ENCODE peak calls at places on chromosomes 1 and 21, in four cellular contexts. One of them, this sample, is unnamed.

GRCh38 chr1:157156058-157156541 is 17.9 kb upstream of the ETV3 start:
- DNase-seq in neural progenitor cell: peak
- DNase-seq in psoas muscle: peak
- DNase-seq in ovary: peak
- DNase-seq in this sample: peak

GRCh38 chr1:164771568-164772350 is 212.8 kb downstream of the PBX1 start:
- DNase-seq in neural progenitor cell: no peak
- DNase-seq in psoas muscle: no peak
- DNase-seq in ovary: no peak
- DNase-seq in this sample: peak

GRCh38 chr1:2310332-2311183 is 80.8 kb downstream of the MORN1 start:
- DNase-seq in neural progenitor cell: no peak
- DNase-seq in psoas muscle: peak
- DNase-seq in ovary: peak
- DNase-seq in this sample: no peak

GRCh38 chr1:170131450-170131849 is 14.3 kb upstream of the NTMT2 start:
- DNase-seq in neural progenitor cell: no peak
- DNase-seq in psoas muscle: no peak
- DNase-seq in ovary: no peak
- DNase-seq in this sample: no peak

GRCh38 chr1:90924982-90925381 is 96.9 kb downstream of the ZNF644 start:
- DNase-seq in neural progenitor cell: peak
- DNase-seq in psoas muscle: no peak
- DNase-seq in ovary: no peak
- DNase-seq in this sample: no peak

GRCh38 chr1:40794048-40794447 is 10.5 kb downstream of the KCNQ4 start:
- DNase-seq in neural progenitor cell: no peak
- DNase-seq in psoas muscle: no peak
- DNase-seq in ovary: no peak
- DNase-seq in this sample: no peak

GRCh38 chr1:19101244-19101643 is 108.8 kb downstream of the UBR4 start:
- DNase-seq in neural progenitor cell: no peak
- DNase-seq in psoas muscle: no peak
- DNase-seq in ovary: no peak
- DNase-seq in this sample: no peak

GRCh38 chr1:61092643-61093042 is 10.3 kb downstream of the NFIA start:
- DNase-seq in neural progenitor cell: no peak
- DNase-seq in psoas muscle: no peak
- DNase-seq in ovary: no peak
- DNase-seq in this sample: no peak

GRCh38 chr1:33181038-33181861 is 593 bp downstream of the TRIM62 start:
- DNase-seq in neural progenitor cell: peak
- DNase-seq in psoas muscle: peak
- DNase-seq in ovary: peak
- DNase-seq in this sample: peak

GRCh38 chr1:109466440-109467300 is at the start of gene SYPL2:
- DNase-seq in neural progenitor cell: peak
- DNase-seq in psoas muscle: peak
- DNase-seq in ovary: peak
- DNase-seq in this sample: no peak

GRCh38 chr1:225596736-225597135 is 56.2 kb downstream of the ENAH start:
- DNase-seq in neural progenitor cell: no peak
- DNase-seq in psoas muscle: no peak
- DNase-seq in ovary: no peak
- DNase-seq in this sample: no peak

GRCh38 chr1:234658143-234658542 is 48.2 kb upstream of the IRF2BP2 start:
- DNase-seq in neural progenitor cell: peak
- DNase-seq in psoas muscle: no peak
- DNase-seq in ovary: no peak
- DNase-seq in this sample: peak
- H3K27ac ChIP-seq in neural progenitor cell: no peak
- H3K27ac ChIP-seq in psoas muscle: peak
- H3K27ac ChIP-seq in ovary: no peak
- H3K27ac ChIP-seq in this sample: peak

DNA sequence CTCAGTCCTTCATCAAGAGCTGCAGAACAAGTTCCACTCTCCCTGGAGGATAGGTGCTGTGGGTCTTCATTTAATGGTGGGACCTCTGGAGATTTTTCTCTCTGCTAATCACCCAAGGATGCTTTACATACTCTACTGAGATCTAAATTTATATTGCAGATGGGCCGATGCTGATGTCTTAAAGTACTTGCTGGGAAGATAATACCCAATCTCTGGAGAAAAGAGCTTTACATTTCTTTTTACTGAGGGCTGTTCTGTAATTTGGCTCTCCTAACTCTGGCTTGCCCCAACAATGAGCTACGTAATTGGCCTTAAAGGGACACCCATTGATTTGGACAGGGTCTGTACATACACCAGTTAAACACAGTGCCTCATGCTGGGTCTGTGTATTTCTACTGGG is 86.9 kb downstream of the ST6GALNAC3 start:
- DNase-seq in neural progenitor cell: peak
- DNase-seq in psoas muscle: no peak
- DNase-seq in ovary: no peak
- DNase-seq in this sample: no peak
- TF ChIP-seq CTCF in neural progenitor cell: no peak
- TF ChIP-seq CTCF in psoas muscle: no peak
- TF ChIP-seq CTCF in ovary: no peak
- TF ChIP-seq CTCF in this sample: no peak

GRCh38 chr1:93471911-93472310 is 24.0 kb downstream of the FNBP1L start:
- DNase-seq in neural progenitor cell: no peak
- DNase-seq in psoas muscle: no peak
- DNase-seq in ovary: no peak
- DNase-seq in this sample: no peak

GRCh38 chr1:93463960-93464359 is 16.0 kb downstream of the FNBP1L start:
- DNase-seq in neural progenitor cell: no peak
- DNase-seq in psoas muscle: no peak
- DNase-seq in ovary: no peak
- DNase-seq in this sample: no peak

GRCh38 chr1:93467606-93468005 is 19.7 kb downstream of the FNBP1L start:
- DNase-seq in neural progenitor cell: no peak
- DNase-seq in psoas muscle: no peak
- DNase-seq in ovary: no peak
- DNase-seq in this sample: no peak

GRCh38 chr1:93471284-93471683 is 23.4 kb downstream of the FNBP1L start:
- DNase-seq in neural progenitor cell: no peak
- DNase-seq in psoas muscle: no peak
- DNase-seq in ovary: no peak
- DNase-seq in this sample: no peak

DNA sequence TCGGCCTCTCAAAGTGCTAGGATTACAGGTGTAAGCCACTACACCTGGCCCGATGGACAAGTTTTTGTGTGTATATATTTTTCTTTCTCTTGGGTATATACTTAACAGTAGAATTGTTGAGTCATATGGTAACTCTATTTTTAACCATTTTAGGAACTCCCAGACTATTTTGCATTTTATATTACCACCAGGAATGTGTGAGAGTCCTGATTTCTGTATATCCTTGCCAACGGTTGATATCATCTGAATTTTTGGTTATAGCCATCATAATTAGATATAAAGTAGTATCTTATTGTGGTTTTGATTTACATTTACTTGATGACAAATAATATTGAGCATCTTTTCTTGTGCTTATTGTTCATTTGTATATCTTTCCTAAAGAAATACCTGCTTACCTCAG is 20.8 kb downstream of the FNBP1L start:
- DNase-seq in neural progenitor cell: no peak
- DNase-seq in psoas muscle: no peak
- DNase-seq in ovary: no peak
- DNase-seq in this sample: no peak
- H3K27ac ChIP-seq in neural progenitor cell: no peak
- H3K27ac ChIP-seq in psoas muscle: no peak
- H3K27ac ChIP-seq in ovary: no peak
- H3K27ac ChIP-seq in this sample: no peak

DNA sequence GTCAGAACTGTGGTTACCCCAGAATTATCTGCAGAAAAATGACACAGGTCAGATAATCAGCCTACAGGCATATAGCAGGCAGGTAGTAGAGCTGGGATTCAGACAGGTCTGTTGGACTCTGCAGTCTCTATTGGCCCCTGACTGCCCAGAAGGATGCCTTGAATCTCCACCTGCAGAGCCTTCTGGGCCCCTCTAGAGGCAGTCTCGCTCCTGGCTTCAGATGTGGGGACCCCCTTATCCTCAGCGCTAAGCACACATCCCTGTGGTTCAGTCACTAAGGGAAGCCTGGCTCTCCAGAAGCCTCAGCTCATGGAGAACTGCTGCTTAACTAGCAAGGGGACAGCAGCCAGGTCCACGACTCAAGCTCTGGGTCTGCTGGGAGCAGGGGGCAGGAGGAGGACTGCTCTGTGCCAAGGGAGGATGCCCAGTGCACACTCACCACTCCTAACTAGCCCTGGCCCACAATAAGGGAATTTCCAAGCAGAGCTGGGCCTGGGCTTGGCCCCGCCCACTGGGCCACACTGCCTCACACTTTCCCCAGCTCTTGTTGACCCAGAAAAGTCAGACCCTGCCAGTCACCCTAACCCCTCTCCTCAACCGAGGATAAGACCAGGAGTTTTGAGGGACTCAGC is 18.9 kb downstream of the SLC9A1 start:
- DNase-seq in neural progenitor cell: peak
- DNase-seq in psoas muscle: no peak
- DNase-seq in ovary: no peak
- DNase-seq in this sample: no peak
- TF ChIP-seq CTCF in neural progenitor cell: peak
- TF ChIP-seq CTCF in psoas muscle: no peak
- TF ChIP-seq CTCF in ovary: no peak
- TF ChIP-seq CTCF in this sample: no peak

GRCh38 chr1:236095705-236096500 is 31.0 kb upstream of the NID1 start:
- DNase-seq in neural progenitor cell: no peak
- DNase-seq in psoas muscle: no peak
- DNase-seq in ovary: no peak
- DNase-seq in this sample: no peak
- H3K27ac ChIP-seq in neural progenitor cell: no peak
- H3K27ac ChIP-seq in psoas muscle: no peak
- H3K27ac ChIP-seq in ovary: no peak
- H3K27ac ChIP-seq in this sample: no peak

GRCh38 chr1:185650602-185651230 is 83.5 kb upstream of the HMCN1 start:
- DNase-seq in neural progenitor cell: no peak
- DNase-seq in psoas muscle: no peak
- DNase-seq in ovary: no peak
- DNase-seq in this sample: no peak

GRCh38 chr1:185654952-185655314 is 79.3 kb upstream of the HMCN1 start:
- DNase-seq in neural progenitor cell: no peak
- DNase-seq in psoas muscle: no peak
- DNase-seq in ovary: no peak
- DNase-seq in this sample: no peak

GRCh38 chr1:185653615-185654014 is 80.6 kb upstream of the HMCN1 start:
- DNase-seq in neural progenitor cell: no peak
- DNase-seq in psoas muscle: no peak
- DNase-seq in ovary: no peak
- DNase-seq in this sample: no peak

GRCh38 chr1:185654199-185654951 is 79.8 kb upstream of the HMCN1 start:
- DNase-seq in neural progenitor cell: no peak
- DNase-seq in psoas muscle: no peak
- DNase-seq in ovary: no peak
- DNase-seq in this sample: no peak

GRCh38 chr1:185652348-185652747 is 81.8 kb upstream of the HMCN1 start:
- DNase-seq in neural progenitor cell: no peak
- DNase-seq in psoas muscle: no peak
- DNase-seq in ovary: no peak
- DNase-seq in this sample: no peak
- TF ChIP-seq CTCF in neural progenitor cell: no peak
- TF ChIP-seq CTCF in psoas muscle: no peak
- TF ChIP-seq CTCF in ovary: no peak
- TF ChIP-seq CTCF in this sample: no peak

DNA sequence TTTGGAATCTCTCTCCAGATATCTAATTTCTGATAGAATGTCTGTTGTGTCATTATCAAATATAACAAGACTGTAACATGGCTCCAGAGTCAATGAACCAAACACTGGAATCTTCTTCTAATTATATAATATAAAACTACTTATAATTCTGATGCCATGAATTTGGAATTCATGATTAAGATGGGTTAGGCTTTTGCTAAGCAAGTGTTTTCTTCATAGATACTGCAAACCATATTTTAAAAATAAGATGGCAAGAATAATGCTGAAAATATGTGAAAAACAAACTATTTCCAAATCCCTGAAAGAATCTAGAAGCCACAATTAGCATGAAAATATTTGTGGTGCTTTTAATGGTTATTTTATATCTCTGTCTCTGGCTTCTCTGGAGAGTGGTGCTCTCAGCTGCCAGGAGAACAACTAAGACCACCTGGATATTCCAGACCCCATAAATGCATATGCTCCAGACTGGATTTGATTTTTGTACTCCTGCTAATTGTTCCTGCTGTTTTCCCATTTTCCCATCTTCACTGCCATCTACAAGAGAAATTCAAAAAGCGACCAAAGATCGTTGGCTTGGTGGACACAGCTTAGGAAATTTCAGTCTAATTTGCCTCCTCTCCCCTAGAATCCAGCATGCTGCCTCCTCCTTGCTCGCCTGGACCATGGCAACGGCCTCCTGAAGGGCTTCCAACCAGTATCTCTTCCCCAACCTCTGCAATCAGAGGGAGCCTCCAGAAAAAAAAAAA is 418.9 kb downstream of the SETD4 start:
- DNase-seq in neural progenitor cell: no peak
- DNase-seq in psoas muscle: no peak
- DNase-seq in ovary: no peak
- DNase-seq in this sample: no peak
- H3K27ac ChIP-seq in neural progenitor cell: no peak
- H3K27ac ChIP-seq in psoas muscle: no peak
- H3K27ac ChIP-seq in ovary: no peak
- H3K27ac ChIP-seq in this sample: no peak

GRCh38 chr1:188715566-188715965 is 1762.1 kb downstream of the BRINP3 start:
- DNase-seq in neural progenitor cell: peak
- DNase-seq in psoas muscle: no peak
- DNase-seq in ovary: no peak
- DNase-seq in this sample: no peak
- TF ChIP-seq CTCF in neural progenitor cell: peak
- TF ChIP-seq CTCF in psoas muscle: no peak
- TF ChIP-seq CTCF in ovary: no peak
- TF ChIP-seq CTCF in this sample: no peak

GRCh38 chr1:156055649-156056048 is 1.1 kb downstream of the LAMTOR2 start:
- DNase-seq in neural progenitor cell: no peak
- DNase-seq in psoas muscle: no peak
- DNase-seq in ovary: no peak
- DNase-seq in this sample: no peak
- H3K27ac ChIP-seq in neural progenitor cell: no peak
- H3K27ac ChIP-seq in psoas muscle: no peak
- H3K27ac ChIP-seq in ovary: no peak
- H3K27ac ChIP-seq in this sample: peak

GRCh38 chr1:85344256-85344694 is 67.8 kb upstream of the BCL10 start:
- DNase-seq in neural progenitor cell: peak
- DNase-seq in psoas muscle: no peak
- DNase-seq in ovary: no peak
- DNase-seq in this sample: peak
- TF ChIP-seq CTCF in neural progenitor cell: peak
- TF ChIP-seq CTCF in psoas muscle: peak
- TF ChIP-seq CTCF in ovary: no peak
- TF ChIP-seq CTCF in this sample: peak